ENCODE peak calls at places on chromosomes 13 and 19, in six cellular contexts. Y, F, C, Q, E and V are unnamed samples. For H3K4me1, the result is how much of the 10 kb centered on the place peaks cover.

GRCh38 chr13:54029226-54029625 is 1000.6 kb downstream of the OLFM4 start:
- DNase-seq in Y (peak), F (no peak), C (no peak), Q (peak), E (no peak), V (no peak)

GRCh38 chr13:59996461-59996860 is 167.3 kb downstream of the DIAPH3 start:
- DNase-seq in Y (no peak), F (no peak), C (no peak), Q (no peak), E (no peak), V (no peak)

GRCh38 chr19:47778954-47779351 is 450 bp downstream of the SELENOW start:
- DNase-seq in Y (no peak), F (peak), C (no peak), Q (no peak), E (peak), V (peak)

GRCh38 chr13:59415498-59415897 is 748.2 kb downstream of the DIAPH3 start:
- DNase-seq in Y (no peak), F (no peak), C (no peak), Q (no peak), E (no peak), V (no peak)

GRCh38 chr13:112905990-112906641 is 62.9 kb upstream of the MCF2L start:
- DNase-seq in Y (no peak), F (peak), C (no peak), Q (peak), E (no peak), V (no peak)

GRCh38 chr19:41308450-41309224 is 1.3 kb upstream of the CCDC97 start:
- DNase-seq in Y (peak), F (peak), C (peak), Q (peak), E (peak), V (peak)

GRCh38 chr13:50626031-50626643 is 217.4 kb downstream of the DLEU7 start:
- DNase-seq in Y (peak), F (no peak), C (no peak), Q (no peak), E (no peak), V (peak)

GRCh38 chr13:80529734-80530133 is 188.8 kb upstream of the SPRY2 start:
- DNase-seq in Y (peak), F (no peak), C (no peak), Q (no peak), E (no peak), V (no peak)

GRCh38 chr13:108785844-108786243 is 156.4 kb downstream of the MYO16 start:
- DNase-seq in Y (no peak), F (peak), C (no peak), Q (no peak), E (no peak), V (no peak)

GRCh38 chr19:55686311-55687050 is 11.5 kb downstream of the EPN1 start:
- DNase-seq in Y (no peak), F (no peak), C (no peak), Q (no peak), E (no peak), V (no peak)

GRCh38 chr19:55681131-55682087 is 6.4 kb downstream of the EPN1 start:
- DNase-seq in Y (peak), F (no peak), C (no peak), Q (no peak), E (no peak), V (peak)

GRCh38 chr19:55685776-55686175 is 10.8 kb downstream of the EPN1 start:
- DNase-seq in Y (no peak), F (no peak), C (no peak), Q (no peak), E (no peak), V (no peak)

GRCh38 chr19:55684946-55685681 is 10.1 kb downstream of the EPN1 start:
- DNase-seq in Y (no peak), F (no peak), C (no peak), Q (no peak), E (no peak), V (no peak)

GRCh38 chr19:55683449-55684261 is 8.6 kb downstream of the EPN1 start:
- DNase-seq in Y (no peak), F (no peak), C (no peak), Q (no peak), E (no peak), V (no peak)
- H3K4me1 ChIP-seq in Y (under half), F (under half), C (under half), Q (under half), E (under half), V (under half)

DNA sequence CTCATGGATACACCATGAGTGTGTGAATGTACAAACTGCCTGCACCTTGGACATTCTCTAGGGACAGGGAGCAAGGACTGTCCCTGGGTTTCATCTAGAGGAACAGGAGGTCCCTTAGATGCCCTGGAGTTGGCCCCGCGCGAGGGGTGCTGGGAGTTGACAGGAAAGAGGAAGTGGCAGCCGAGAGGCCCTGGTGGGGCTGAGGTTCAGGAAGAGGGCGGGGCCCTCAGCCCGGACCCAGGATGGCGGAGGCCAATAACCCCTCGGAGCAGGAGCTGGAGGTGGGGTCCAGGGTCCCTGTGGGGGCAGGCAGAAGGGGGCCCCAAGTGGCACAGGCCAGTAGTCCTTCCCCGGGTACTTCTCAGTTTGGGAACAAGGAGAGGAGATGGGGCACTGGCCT is 6.9 kb downstream of the PKN1 start:
- DNase-seq in Y (no peak), F (no peak), C (no peak), Q (no peak), E (no peak), V (no peak)
- H3K9ac ChIP-seq in Y (no peak), F (no peak), C (no peak), Q (no peak), E (no peak), V (no peak)

DNA sequence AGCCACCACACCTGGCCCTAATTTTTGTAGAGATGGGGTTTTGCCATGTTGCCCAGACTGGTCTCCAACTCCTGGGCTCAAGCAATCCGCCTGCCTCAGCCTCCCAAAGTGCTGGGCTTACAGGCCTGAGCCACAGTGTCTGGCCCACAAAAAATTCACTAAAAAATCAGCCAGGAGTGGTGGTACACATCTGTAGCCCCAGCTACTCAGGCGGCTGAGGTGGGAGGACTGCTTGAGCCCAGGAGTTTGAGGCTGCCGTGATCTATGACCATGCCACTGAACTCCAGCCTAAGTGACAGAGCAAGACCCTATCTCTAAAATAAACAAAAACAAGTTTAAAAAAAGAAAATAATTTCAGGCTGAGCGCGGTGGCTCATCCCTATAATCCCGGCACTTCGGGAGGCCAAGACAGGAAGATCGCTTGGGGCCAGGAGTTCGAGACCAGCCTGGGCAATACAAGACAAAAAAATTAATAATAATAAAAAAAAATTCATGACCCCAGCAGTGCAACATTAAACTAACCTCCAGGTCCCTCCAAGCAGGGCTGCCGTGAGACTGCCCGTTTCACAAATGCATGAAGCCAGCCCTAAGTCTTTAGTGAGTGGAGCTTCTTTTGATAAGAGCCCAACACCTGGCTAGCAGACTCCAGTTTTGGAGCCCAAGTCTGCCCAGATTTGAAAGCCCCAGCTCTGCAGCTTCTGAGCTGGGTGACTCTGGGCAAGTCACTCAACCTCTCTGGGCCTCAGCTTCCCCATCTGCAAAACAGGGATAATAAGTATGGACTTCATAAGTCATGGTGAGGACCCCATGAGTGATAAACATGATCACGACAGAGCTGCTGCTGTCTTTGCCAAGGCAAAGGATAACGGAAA is 38.6 kb upstream of the NANOS3 start:
- DNase-seq in Y (no peak), F (no peak), C (no peak), Q (no peak), E (no peak), V (no peak)
- H3K4me1 ChIP-seq in Y (half or more), F (under half), C (half or more), Q (under half), E (half or more), V (half or more)

GRCh38 chr19:1245884-1246816 is 2.2 kb upstream of the MIDN start:
- DNase-seq in Y (no peak), F (peak), C (no peak), Q (no peak), E (no peak), V (no peak)
- H3K9ac ChIP-seq in Y (no peak), F (no peak), C (peak), Q (no peak), E (no peak), V (no peak)

DNA sequence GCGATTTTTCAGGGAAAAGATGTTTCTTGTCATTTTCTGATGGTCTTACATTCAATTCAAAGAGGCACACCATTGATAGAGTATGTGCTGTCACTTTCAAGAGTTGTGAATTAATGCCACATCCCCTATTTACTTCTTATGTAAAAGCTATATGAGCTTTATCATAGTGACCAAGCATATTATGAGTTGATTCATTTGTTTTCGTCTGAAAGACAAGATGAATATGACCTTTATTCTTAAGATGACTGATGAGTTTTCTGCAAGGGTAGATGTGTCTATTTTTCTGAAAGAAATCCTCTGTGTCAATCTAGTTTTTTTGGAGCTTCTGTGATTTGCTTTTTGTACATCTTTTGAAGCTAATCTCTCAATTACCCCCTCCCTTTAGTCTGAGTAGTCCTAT is 676.3 kb upstream of the ARGLU1 start:
- DNase-seq in Y (no peak), F (no peak), C (no peak), Q (no peak), E (no peak), V (no peak)
- H3K4me1 ChIP-seq in Y (under half), F (under half), C (under half), Q (under half), E (under half), V (under half)

GRCh38 chr19:11142528-11143171 is 12.9 kb downstream of the SPC24 start:
- DNase-seq in Y (peak), F (peak), C (peak), Q (no peak), E (peak), V (peak)

GRCh38 chr19:11138659-11139526 is 16.7 kb downstream of the SPC24 start:
- DNase-seq in Y (peak), F (peak), C (no peak), Q (no peak), E (peak), V (peak)

GRCh38 chr19:11140896-11141295 is 14.7 kb downstream of the SPC24 start:
- DNase-seq in Y (no peak), F (no peak), C (no peak), Q (no peak), E (no peak), V (no peak)

GRCh38 chr19:11145147-11145924 is 10.2 kb downstream of the SPC24 start:
- DNase-seq in Y (no peak), F (no peak), C (no peak), Q (no peak), E (no peak), V (no peak)

DNA sequence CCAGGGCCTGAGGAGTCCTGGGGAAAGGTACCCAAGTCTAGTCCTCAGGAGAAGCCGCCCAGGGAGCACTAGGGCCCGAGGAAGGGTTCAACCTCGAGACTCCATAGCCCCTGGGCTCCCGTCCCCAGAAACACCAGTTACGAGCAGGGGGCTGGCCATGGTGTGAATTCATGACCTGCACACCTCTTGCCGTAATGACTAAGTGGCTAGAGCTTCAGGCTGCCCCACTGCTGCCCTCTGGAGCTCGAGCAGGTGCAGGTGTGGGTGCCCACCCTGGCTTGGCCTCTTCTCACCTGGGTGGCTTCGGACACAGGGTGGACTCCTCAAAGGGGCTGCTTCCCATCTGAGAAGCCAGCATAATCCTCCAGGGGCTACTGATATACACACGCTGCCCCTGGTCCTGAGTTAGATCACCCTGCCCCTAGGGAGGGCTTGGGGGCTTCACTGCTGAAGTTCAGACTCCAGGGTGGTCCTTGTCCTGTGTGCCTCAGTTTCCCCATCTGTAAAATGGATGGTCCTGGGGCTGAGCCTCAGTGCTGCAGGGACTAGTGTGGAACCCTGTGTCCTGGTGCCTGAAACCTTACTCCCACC is 13.6 kb downstream of the SPC24 start:
- DNase-seq in Y (no peak), F (no peak), C (no peak), Q (no peak), E (no peak), V (no peak)
- H3K9ac ChIP-seq in Y (peak), F (no peak), C (peak), Q (no peak), E (peak), V (peak)

DNA sequence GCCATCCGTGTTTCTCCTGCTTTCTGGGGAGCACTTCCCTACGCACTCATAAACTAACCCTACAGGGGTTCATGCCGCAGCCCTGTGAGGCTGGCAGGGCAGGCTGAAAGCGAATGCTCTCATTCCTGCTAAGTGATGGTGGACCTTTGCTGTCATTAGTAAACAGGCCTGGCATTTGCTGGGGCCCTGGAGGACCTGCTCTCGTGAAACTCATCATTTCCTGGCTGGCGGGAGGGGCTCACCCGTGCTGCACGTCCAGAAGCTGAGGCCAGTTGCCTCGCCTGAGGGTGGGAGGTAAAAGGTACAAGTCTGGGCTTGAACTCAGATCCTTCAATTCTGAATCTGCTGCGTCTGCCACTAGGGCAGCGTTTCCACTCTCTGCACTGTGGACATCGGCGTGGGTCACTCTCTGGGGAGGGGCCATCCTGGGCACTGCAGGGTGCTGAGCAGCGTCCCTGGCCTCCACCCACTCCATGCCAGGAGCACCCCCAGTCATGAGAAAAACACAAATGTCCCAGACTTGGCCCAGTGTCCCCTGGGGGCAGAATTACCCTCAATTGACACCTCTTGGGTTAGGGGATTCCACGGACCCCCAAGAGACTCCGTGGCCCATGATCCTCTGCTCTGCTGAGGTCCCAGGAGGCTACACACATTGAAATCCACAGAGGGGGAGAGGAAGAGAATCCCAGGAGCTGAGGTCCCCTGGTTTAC is 7.0 kb downstream of the MOB3A start:
- DNase-seq in Y (peak), F (no peak), C (no peak), Q (no peak), E (peak), V (no peak)
- H3K4me1 ChIP-seq in Y (under half), F (under half), C (half or more), Q (under half), E (under half), V (under half)

GRCh38 chr19:49488863-49489537 is 1.6 kb downstream of the RPL13A start:
- DNase-seq in Y (no peak), F (peak), C (no peak), Q (no peak), E (no peak), V (peak)
- H3K9ac ChIP-seq in Y (peak), F (peak), C (peak), Q (peak), E (peak), V (peak)